ENCODE peak calls at places on chromosome 3, in six cellular contexts. C is SK-N-SH, G is HCT116, H is GM23248, K is OCI-LY7, Q is neural progenitor cell. R is an unnamed sample. For H3K9me3, the result is how much of the 10 kb centered on the place peaks cover.

GRCh38 chr3:69871256-69871655 is 128.3 kb upstream of the SAMMSON start:
- DNase-seq in Q (no peak), H (no peak), C (no peak), G (no peak), K (no peak), R (peak)

GRCh38 chr3:177824190-177824786 is 627.0 kb upstream of the TBL1XR1 start:
- DNase-seq in G (no peak), H (peak), K (no peak), Q (peak), C (peak), R (peak)

GRCh38 chr3:78139166-78139565 is 1099.3 kb downstream of the ROBO2 start:
- DNase-seq in K (no peak), H (peak), G (no peak), C (no peak), Q (no peak), R (peak)

GRCh38 chr3:62210016-62210415 is 163.3 kb downstream of the FEZF2 start:
- DNase-seq in Q (no peak), G (no peak), K (no peak), H (peak), C (no peak), R (no peak)

GRCh38 chr3:137293086-137293485 is 335.3 kb downstream of the IL20RB start:
- DNase-seq in C (no peak), K (no peak), H (no peak), G (no peak), Q (no peak), R (no peak)

GRCh38 chr3:124774305-124774673 is 44.0 kb downstream of the UMPS start:
- DNase-seq in G (no peak), Q (peak), H (peak), C (no peak), K (no peak), R (peak)

GRCh38 chr3:170726976-170727661 is 141.2 kb upstream of the SLC7A14 start:
- DNase-seq in Q (no peak), C (no peak), H (peak), K (no peak), G (no peak), R (peak)

GRCh38 chr3:181693280-181693679 is 18.4 kb upstream of the SOX2 start:
- DNase-seq in K (no peak), Q (no peak), G (no peak), H (no peak), C (no peak), R (no peak)

GRCh38 chr3:178195824-178196223 is 340.4 kb upstream of the KCNMB2 start:
- DNase-seq in Q (no peak), G (no peak), H (peak), C (no peak), K (no peak), R (peak)

GRCh38 chr3:152742368-152743347 is 92.3 kb upstream of the P2RY1 start:
- DNase-seq in G (no peak), C (no peak), H (no peak), K (no peak), Q (no peak), R (no peak)

GRCh38 chr3:176579741-176580185 is 617.5 kb downstream of the TBL1XR1 start:
- DNase-seq in H (peak), Q (no peak), C (no peak), K (no peak), G (no peak), R (peak)

GRCh38 chr3:126023390-126023789 is 54.4 kb downstream of the ROPN1B start:
- DNase-seq in H (no peak), Q (peak), G (no peak), K (no peak), C (no peak), R (no peak)

GRCh38 chr3:55579499-55579898 is 92.4 kb upstream of the WNT5A start:
- DNase-seq in G (no peak), H (peak), Q (no peak), C (no peak), K (no peak), R (no peak)

GRCh38 chr3:144771401-144771870 is 799.8 kb downstream of the DIPK2A start:
- DNase-seq in G (no peak), C (no peak), H (peak), Q (no peak), K (no peak), R (no peak)

GRCh38 chr3:189988322-189988721 is 132.4 kb downstream of the P3H2 start:
- DNase-seq in G (no peak), K (no peak), H (no peak), Q (no peak), C (no peak), R (no peak)

GRCh38 chr3:104596551-104596950 is 770.2 kb upstream of the ALCAM start:
- DNase-seq in C (peak), H (peak), K (peak), G (peak), Q (peak), R (peak)

GRCh38 chr3:66031102-66031698 is 7.5 kb downstream of the MAGI1 start:
- DNase-seq in G (no peak), C (no peak), H (no peak), Q (no peak), K (no peak), R (no peak)

GRCh38 chr3:48709051-48709461 is 8.0 kb downstream of the IP6K2 start:
- DNase-seq in G (no peak), C (no peak), Q (no peak), H (peak), K (no peak), R (peak)

GRCh38 chr3:15405448-15406050 is 21.8 kb downstream of the METTL6 start:
- DNase-seq in Q (peak), C (peak), K (peak), G (peak), H (peak), R (peak)

GRCh38 chr3:151393146-151393831 is 8.7 kb upstream of the P2RY12 start:
- DNase-seq in G (no peak), H (no peak), Q (no peak), K (no peak), C (no peak), R (peak)

GRCh38 chr3:54999801-55000200 is 71.9 kb upstream of the LRTM1 start:
- DNase-seq in C (no peak), H (no peak), K (no peak), G (no peak), Q (no peak), R (no peak)

GRCh38 chr3:17874630-17875029 is 132.2 kb upstream of the TBC1D5 start:
- DNase-seq in C (no peak), Q (no peak), G (no peak), K (no peak), H (peak), R (no peak)

GRCh38 chr3:183533410-183534132 is 21.9 kb downstream of the KLHL6 start:
- DNase-seq in H (no peak), G (no peak), C (no peak), K (no peak), Q (no peak), R (no peak)

GRCh38 chr3:15875016-15875689 is 77.4 kb upstream of the ANKRD28 start:
- DNase-seq in Q (no peak), G (no peak), K (no peak), C (no peak), H (peak), R (peak)

GRCh38 chr3:189941679-189942078 is 179.0 kb downstream of the P3H2 start:
- DNase-seq in K (no peak), C (no peak), H (peak), G (no peak), Q (no peak), R (peak)

GRCh38 chr3:187745201-187746058 is at the start of gene BCL6:
- DNase-seq in H (peak), C (peak), Q (peak), K (peak), G (peak), R (peak)

GRCh38 chr3:185549111-185549510 is 3.3 kb downstream of the LIPH start:
- DNase-seq in C (no peak), K (no peak), G (peak), Q (no peak), H (peak), R (peak)

GRCh38 chr3:33637482-33637881 is 80.6 kb downstream of the CLASP2 start:
- DNase-seq in H (no peak), C (no peak), K (no peak), G (no peak), Q (no peak), R (no peak)

GRCh38 chr3:73883497-73883896 is 258.8 kb upstream of the PDZRN3 start:
- DNase-seq in K (no peak), C (no peak), G (no peak), H (no peak), Q (no peak), R (no peak)

DNA sequence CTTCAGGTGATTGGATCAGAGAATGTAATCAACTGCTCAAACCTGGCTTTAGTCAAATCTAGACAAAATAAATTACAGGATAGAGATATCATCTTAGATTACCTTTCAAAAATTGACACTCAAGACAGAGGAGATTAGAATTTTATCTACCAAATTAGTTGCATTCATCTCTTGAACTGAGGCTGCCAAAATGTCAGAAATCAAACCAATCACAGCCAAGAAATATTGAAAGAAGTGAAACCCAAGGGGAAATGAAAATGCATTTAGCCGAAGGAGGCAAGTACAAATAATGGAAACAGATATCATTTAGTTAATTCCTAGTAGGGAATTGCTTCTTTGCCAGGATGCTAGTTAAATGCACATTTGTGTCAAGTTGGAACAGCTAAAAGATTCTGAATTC is 261.1 kb upstream of the PDZRN3 start:
- DNase-seq in H (no peak), Q (no peak), K (no peak), C (no peak), G (no peak), R (no peak)
- TF ChIP-seq EZH2phosphoT487 in H (no peak), Q (no peak), K (no peak), C (no peak), G (no peak), R (no peak)

DNA sequence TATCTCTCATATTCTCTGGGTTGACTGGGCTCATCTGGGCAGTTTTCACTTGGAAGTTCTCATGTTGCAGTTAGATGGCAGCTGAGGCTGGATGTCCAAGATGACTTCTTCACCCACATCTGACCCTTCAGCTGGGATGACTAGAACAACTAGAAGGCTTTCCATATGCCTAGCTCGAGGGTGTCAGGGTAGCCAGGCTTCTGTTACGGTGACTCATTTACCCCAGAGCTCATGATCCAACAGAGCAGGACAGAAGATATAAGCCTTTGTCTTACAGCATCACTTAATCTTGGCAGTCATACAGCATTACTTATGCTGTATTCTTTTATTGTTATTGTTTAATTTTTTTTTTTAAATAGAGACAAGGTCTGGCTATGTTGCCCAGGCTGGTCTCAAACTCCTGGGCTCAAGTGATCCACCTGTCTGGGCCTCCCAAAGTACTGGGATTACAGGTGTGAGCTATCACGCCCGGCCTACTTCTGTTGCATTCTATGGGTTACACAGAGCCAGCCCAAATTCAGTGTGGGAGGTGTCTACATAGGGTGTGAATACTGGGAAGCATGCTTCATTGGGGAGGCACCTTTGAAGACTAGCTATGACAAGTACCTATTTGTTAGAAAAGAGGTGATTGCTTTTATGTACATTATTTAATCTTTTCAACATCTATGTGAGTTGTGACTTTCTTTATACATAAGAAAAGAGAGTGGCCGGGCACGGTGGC is 10.7 kb downstream of the HMCES start:
- DNase-seq in H (peak), K (no peak), Q (no peak), G (no peak), C (no peak), R (no peak)
- H3K4me2 ChIP-seq in H (no peak), K (no peak), Q (no peak), G (no peak), C (no peak), R (no peak)

GRCh38 chr3:129690963-129691362 is 84.5 kb upstream of the PLXND1 start:
- DNase-seq in K (no peak), C (no peak), Q (no peak), G (no peak), H (no peak), R (no peak)

GRCh38 chr3:129690406-129690805 is 83.9 kb upstream of the PLXND1 start:
- DNase-seq in H (peak), K (peak), Q (peak), G (peak), C (peak), R (peak)

GRCh38 chr3:129694228-129694627 is 87.8 kb upstream of the PLXND1 start:
- DNase-seq in Q (no peak), H (no peak), C (no peak), G (peak), K (no peak), R (peak)

GRCh38 chr3:129695203-129695602 is 88.7 kb upstream of the PLXND1 start:
- DNase-seq in C (no peak), Q (no peak), H (peak), K (no peak), G (no peak), R (no peak)

GRCh38 chr3:129692743-129693142 is 86.3 kb upstream of the PLXND1 start:
- DNase-seq in C (no peak), H (no peak), G (no peak), K (no peak), Q (no peak), R (no peak)
- H3K9me3 ChIP-seq in C (under half), H (under half), G (under half), K (under half), Q (under half), R (under half)

GRCh38 chr3:129686941-129687340 is 80.5 kb upstream of the PLXND1 start:
- DNase-seq in G (no peak), Q (no peak), C (no peak), K (no peak), H (no peak), R (peak)
- TF ChIP-seq EZH2phosphoT487 in G (no peak), Q (no peak), C (no peak), K (no peak), H (no peak), R (no peak)

GRCh38 chr3:197820550-197821335 is 29.7 kb downstream of the LRCH3 start:
- DNase-seq in G (no peak), C (no peak), Q (no peak), K (no peak), H (no peak), R (no peak)
- H3K4me2 ChIP-seq in G (no peak), C (no peak), Q (no peak), K (no peak), H (no peak), R (no peak)

DNA sequence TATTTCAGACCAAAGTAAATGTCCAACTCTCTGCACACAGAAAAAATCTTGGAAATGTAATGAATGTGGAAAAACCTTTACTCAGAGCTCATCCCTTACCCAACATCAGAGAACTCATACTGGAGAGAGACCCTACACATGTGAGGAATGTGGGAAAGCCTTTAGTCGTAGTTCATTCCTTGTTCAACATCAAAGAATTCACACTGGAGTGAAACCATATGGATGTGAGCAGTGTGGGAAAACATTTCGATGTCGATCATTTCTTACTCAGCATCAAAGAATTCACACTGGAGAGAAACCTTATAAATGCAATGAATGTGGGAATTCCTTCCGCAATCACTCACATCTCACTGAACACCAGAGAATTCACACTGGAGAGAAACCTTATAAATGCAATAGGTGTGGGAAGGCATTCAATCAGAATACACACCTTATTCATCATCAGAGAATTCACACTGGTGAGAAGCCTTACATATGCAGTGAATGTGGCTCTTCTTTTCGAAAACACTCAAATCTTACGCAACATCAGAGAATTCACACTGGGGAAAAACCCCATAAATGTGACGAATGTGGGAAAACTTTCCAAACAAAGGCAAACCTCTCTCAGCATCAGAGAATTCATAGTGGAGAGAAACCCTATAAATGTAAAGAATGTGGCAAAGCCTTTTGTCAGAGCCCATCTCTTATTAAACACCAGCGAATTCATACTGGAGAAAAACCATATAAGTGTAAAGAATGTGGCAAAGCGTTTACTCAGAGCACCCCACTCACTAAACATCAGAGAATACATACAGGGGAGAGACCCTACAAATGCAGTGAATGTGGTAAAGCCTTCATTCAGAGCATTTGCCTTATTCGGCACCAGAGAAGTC is 8.0 kb upstream of the ZNF501 start:
- DNase-seq in H (peak), Q (no peak), G (no peak), C (no peak), K (no peak), R (no peak)
- H3K9me3 ChIP-seq in H (under half), Q (under half), G (under half), C (half or more), K (under half), R (half or more)

DNA sequence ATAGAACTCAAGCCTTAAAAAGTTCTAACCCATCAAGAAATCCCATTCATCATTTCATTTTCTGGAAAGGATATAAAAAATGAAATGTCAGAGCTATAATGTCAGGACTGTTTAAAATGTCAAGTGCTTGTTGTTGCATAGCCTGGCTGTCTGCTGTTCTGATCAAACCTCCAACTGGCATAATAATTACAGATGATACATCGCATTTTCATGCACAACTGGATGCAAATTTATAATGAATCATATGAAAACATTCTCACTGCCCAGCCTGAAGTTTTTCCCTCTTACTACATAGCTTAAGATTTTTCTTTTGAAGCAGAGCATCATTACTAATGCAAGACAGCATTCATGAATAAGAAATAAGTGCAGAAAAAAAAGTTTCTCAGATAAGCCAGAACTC is 46.5 kb downstream of the GUCA1C start:
- DNase-seq in Q (no peak), K (no peak), G (no peak), H (peak), C (no peak), R (no peak)
- TF ChIP-seq EZH2phosphoT487 in Q (no peak), K (no peak), G (no peak), H (no peak), C (no peak), R (no peak)

DNA sequence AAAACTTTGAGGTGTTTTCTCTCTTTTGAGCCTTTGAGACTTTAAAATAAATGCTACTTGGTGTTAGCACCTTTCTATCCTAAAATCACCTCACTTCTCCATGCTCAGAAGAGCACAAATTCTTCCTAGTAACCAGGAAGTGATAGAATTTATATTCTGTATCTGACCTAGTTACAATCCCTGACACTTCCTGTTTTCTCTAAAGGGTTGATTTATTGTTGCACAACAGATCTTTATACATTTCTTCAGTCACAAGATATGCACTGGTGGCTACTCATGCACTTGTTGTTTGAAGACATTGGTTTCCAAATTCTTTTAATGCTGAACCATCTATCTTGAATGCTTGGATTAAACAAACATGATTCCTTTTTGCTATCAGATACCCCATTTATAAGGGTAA is 47.2 kb upstream of the CNTN3 start:
- DNase-seq in C (no peak), Q (no peak), H (no peak), K (no peak), G (no peak), R (no peak)
- H3K4me2 ChIP-seq in C (no peak), Q (no peak), H (no peak), K (no peak), G (no peak), R (no peak)

GRCh38 chr3:249587-250262 is 53.2 kb downstream of the CHL1 start:
- DNase-seq in C (no peak), H (no peak), G (no peak), K (no peak), Q (no peak), R (no peak)
- H3K9me3 ChIP-seq in C (under half), H (under half), G (under half), K (under half), Q (under half), R (under half)

GRCh38 chr3:11570251-11570650 is 73.5 kb downstream of the VGLL4 start:
- DNase-seq in C (no peak), G (no peak), K (no peak), H (peak), Q (no peak), R (no peak)
- TF ChIP-seq EZH2phosphoT487 in C (no peak), G (no peak), K (no peak), H (no peak), Q (no peak), R (no peak)